ENCODE peak calls at places on chromosomes 12 and 14, in ten cellular contexts. T is NCI-H1436; L is pancreas; Q is HS-5; X is RWPE1; C is CD4-positive, alpha-beta T cell; K is fibroblast of the conjunctiva; H is NCI-H82; M is fibroblast of pulmonary artery; R is ovary. S is an unnamed sample.
A peak's percentile ranks its signal among the peaks of the same experiment; 100 is the strongest.

GRCh38 chr14:21656980-21657379 is 3.3 kb downstream of the OR4E2 start:
- DNase-seq in R (no peak), L (no peak), M (no peak), X (no peak), T (no peak), K (no peak), H (no peak), Q (no peak), C (no peak), S (no peak)

GRCh38 chr12:1630081-1630826 is 1.2 kb downstream of the WNT5B start:
- DNase-seq in Q (no peak), X (no peak), H (peak; percentile 71), M (no peak), R (peak; percentile 65), L (peak; percentile 76), C (peak; percentile 19), K (no peak), T (peak; percentile 26), S (peak; percentile 25)

GRCh38 chr12:45969084-45969483 is 21.3 kb downstream of the SCAF11 start:
- DNase-seq in M (no peak), X (no peak), R (no peak), C (no peak), Q (no peak), K (no peak), H (no peak), T (no peak), L (no peak), S (no peak)

GRCh38 chr14:39265741-39266588 is 32.2 kb downstream of the MIA2 start:
- DNase-seq in X (no peak), H (no peak), L (no peak), Q (no peak), C (no peak), K (no peak), R (no peak), M (peak; percentile 66), T (no peak), S (no peak)

GRCh38 chr12:115802767-115803166 is 474.7 kb downstream of the MED13L start:
- DNase-seq in L (no peak), C (no peak), Q (no peak), R (no peak), M (no peak), X (no peak), K (no peak), T (no peak), H (no peak), S (no peak)

GRCh38 chr12:45612044-45612794 is 117.3 kb upstream of the ARID2 start:
- DNase-seq in X (no peak), L (no peak), Q (peak; percentile 28), K (no peak), H (no peak), M (peak; percentile 63), T (no peak), R (no peak), C (no peak), S (no peak)

GRCh38 chr14:91294153-91294552 is 49.6 kb upstream of the GPR68 start:
- DNase-seq in C (no peak), K (no peak), M (no peak), H (no peak), L (no peak), Q (no peak), X (no peak), R (no peak), T (no peak), S (no peak)

GRCh38 chr14:70436867-70437266 is 15.1 kb upstream of the ADAM21 start:
- DNase-seq in X (no peak), K (no peak), Q (no peak), R (no peak), T (no peak), L (no peak), C (no peak), H (no peak), M (no peak), S (no peak)

GRCh38 chr12:32131666-32132065 is 25.0 kb downstream of the BICD1 start:
- DNase-seq in M (no peak), H (no peak), R (no peak), C (no peak), X (no peak), K (no peak), T (no peak), L (no peak), Q (no peak), S (no peak)

GRCh38 chr12:49703647-49704137 is 3.5 kb downstream of the FMNL3 start:
- DNase-seq in Q (peak; percentile 51), T (no peak), R (no peak), C (peak; percentile 28), M (peak; percentile 48), K (no peak), L (no peak), H (peak; percentile 61), X (no peak), S (no peak)

GRCh38 chr14:86035882-86036281 is 505.9 kb downstream of the FLRT2 start:
- DNase-seq in X (no peak), C (no peak), M (peak; percentile 27), R (no peak), K (no peak), T (no peak), L (no peak), Q (no peak), H (peak; percentile 100), S (no peak)

GRCh38 chr12:116116650-116117424 is 160.7 kb downstream of the MED13L start:
- DNase-seq in Q (no peak), X (no peak), L (no peak), R (no peak), C (no peak), K (no peak), T (no peak), M (no peak), H (peak; percentile 45), S (no peak)

GRCh38 chr12:87509233-87509820 is 519.9 kb downstream of the C12orf50 start:
- DNase-seq in H (peak; percentile 21), C (no peak), T (peak; percentile 19), K (peak; percentile 45), L (no peak), M (peak; percentile 69), Q (peak; percentile 38), R (no peak), X (peak; percentile 69), S (no peak)

GRCh38 chr12:70756118-70756517 is 118.9 kb upstream of the PTPRB start:
- DNase-seq in K (no peak), H (no peak), L (no peak), X (peak; percentile 53), Q (peak; percentile 38), C (no peak), T (no peak), M (peak; percentile 60), R (no peak), S (no peak)

GRCh38 chr12:111442301-111443045 is 36.8 kb downstream of the SH2B3 start:
- DNase-seq in T (no peak), H (no peak), K (no peak), R (no peak), M (no peak), X (no peak), C (no peak), Q (no peak), L (no peak), S (no peak)

GRCh38 chr14:58663494-58664111 is 25.8 kb downstream of the DACT1 start:
- DNase-seq in M (peak; percentile 93), L (no peak), T (no peak), C (no peak), X (peak; percentile 19), R (no peak), K (no peak), H (peak; percentile 97), Q (peak; percentile 76), S (no peak)

GRCh38 chr12:89525002-89525823 is 617 bp upstream of the GALNT4 start:
- DNase-seq in T (peak; percentile 16), X (peak; percentile 26), L (peak; percentile 79), Q (no peak), M (peak; percentile 33), R (peak; percentile 58), C (peak; percentile 31), H (peak; percentile 62), K (no peak), S (no peak)